ENCODE peak calls at places on chromosomes 16 and 17, in four cellular contexts. V, Z, X and K are unnamed samples.

GRCh38 chr16:10871157-10871991 is 5.6 kb upstream of the CIITA start:
- DNase-seq in V (no peak), Z (peak; percentile 86), X (peak; percentile 28), K (no peak)

GRCh38 chr16:30025574-30025973 is 2.6 kb downstream of the C16orf92 start:
- DNase-seq in V (no peak), Z (no peak), X (no peak), K (no peak)

GRCh38 chr17:28527859-28528258 is 21.7 kb downstream of the FOXN1 start:
- DNase-seq in V (no peak), Z (no peak), X (no peak), K (no peak)

GRCh38 chr17:47727704-47728036 is 5.4 kb upstream of the TBX21 start:
- DNase-seq in V (no peak), Z (no peak), X (no peak), K (no peak)

GRCh38 chr16:60582528-60582927 is 1453.7 kb downstream of the CDH8 start:
- DNase-seq in V (no peak), Z (no peak), X (no peak), K (no peak)

GRCh38 chr16:75486666-75487313 is 8.5 kb downstream of the CHST6 start:
- DNase-seq in V (no peak), Z (peak; percentile 45), X (no peak), K (no peak)

GRCh38 chr16:76035689-76036088 is 241.5 kb upstream of the CNTNAP4 start:
- DNase-seq in V (no peak), Z (no peak), X (no peak), K (no peak)

GRCh38 chr17:47239663-47240374 is 13.8 kb upstream of the ITGB3 start:
- DNase-seq in V (peak; percentile 72), Z (peak; percentile 40), X (no peak), K (no peak)

GRCh38 chr17:19453296-19453695 is 42.3 kb downstream of the RNF112 start:
- DNase-seq in V (no peak), Z (no peak), X (no peak), K (no peak)

GRCh38 chr17:3447625-3448024 is 14.0 kb upstream of the OR1E2 start:
- DNase-seq in V (peak; percentile 17), Z (no peak), X (peak; percentile 6), K (peak; percentile 32)

GRCh38 chr17:82896071-82897000 is 56.5 kb upstream of the ZNF750 start:
- DNase-seq in V (no peak), Z (no peak), X (no peak), K (no peak)

GRCh38 chr17:77022766-77023165 is 118.0 kb upstream of the SEC14L1 start:
- DNase-seq in V (no peak), Z (no peak), X (no peak), K (no peak)

GRCh38 chr17:51995797-51996403 is 162.6 kb downstream of the CA10 start:
- DNase-seq in V (no peak), Z (no peak), X (no peak), K (no peak)

GRCh38 chr16:1781758-1782407 is 488 bp downstream of the SPSB3 start:
- DNase-seq in V (no peak), Z (no peak), X (no peak), K (no peak)

GRCh38 chr17:82599674-82600661 is 48.3 kb downstream of the WDR45B start:
- DNase-seq in V (no peak), Z (no peak), X (no peak), K (no peak)

GRCh38 chr16:75053791-75054555 is 55.1 kb downstream of the ZNRF1 start:
- DNase-seq in V (no peak), Z (no peak), X (peak; percentile 94), K (no peak)

GRCh38 chr17:68580236-68580903 is 20.8 kb downstream of the FAM20A start:
- DNase-seq in V (no peak), Z (no peak), X (peak; percentile 88), K (no peak)

GRCh38 chr16:70679653-70680494 is 6.0 kb downstream of the MTSS2 start:
- DNase-seq in V (peak; percentile 78), Z (no peak), X (no peak), K (peak; percentile 39)

GRCh38 chr16:49625311-49626035 is 230.4 kb downstream of the ZNF423 start:
- DNase-seq in V (no peak), Z (no peak), X (no peak), K (no peak)

GRCh38 chr16:79169239-79169638 is 431.3 kb downstream of the MAF start:
- DNase-seq in V (no peak), Z (no peak), X (no peak), K (no peak)

GRCh38 chr17:53428913-53429312 is 393.8 kb upstream of the KIF2B start:
- DNase-seq in V (no peak), Z (no peak), X (no peak), K (no peak)

GRCh38 chr17:10018461-10018891 is 113.4 kb upstream of the RCVRN start:
- DNase-seq in V (no peak), Z (peak; percentile 56), X (no peak), K (no peak)

GRCh38 chr17:4507361-4508111 is 8.9 kb downstream of the SPNS2 start:
- DNase-seq in V (no peak), Z (no peak), X (no peak), K (no peak)

GRCh38 chr17:75105269-75106080 is 4.3 kb upstream of the ARMC7 start:
- DNase-seq in V (peak; percentile 69), Z (no peak), X (peak; percentile 55), K (peak; percentile 83)

GRCh38 chr16:48284772-48285409 is 37.6 kb upstream of the ABCC11 start:
- DNase-seq in V (no peak), Z (peak; percentile 25), X (no peak), K (no peak)

DNA sequence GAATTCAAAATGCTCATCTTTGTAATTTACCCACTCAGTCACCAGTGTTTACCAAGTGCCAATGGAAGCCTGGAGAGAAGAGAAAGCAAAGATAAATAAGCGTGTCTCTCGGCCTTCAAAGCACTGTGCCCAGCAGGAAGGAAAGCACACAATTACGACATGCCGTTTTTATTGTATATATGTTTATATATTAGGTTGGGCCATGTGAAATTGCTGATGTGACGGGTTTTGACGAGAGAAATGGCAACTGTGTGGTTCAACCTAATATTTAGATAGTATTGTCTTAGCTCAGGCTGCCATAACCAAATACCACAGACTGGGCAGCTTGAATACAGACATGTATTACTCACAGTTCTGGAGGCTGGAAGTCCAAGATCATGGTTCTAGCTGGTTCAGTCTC is 79.3 kb upstream of the HSBP1 start:
- DNase-seq in V (no peak), Z (no peak), X (no peak), K (no peak)
- TF ChIP-seq FOXM1 in V (no peak), Z (no peak), X (no peak), K (no peak)

GRCh38 chr16:397736-398332 is 835 bp downstream of the NME4 start:
- DNase-seq in V (peak; percentile 65), Z (no peak), X (peak; percentile 74), K (peak; percentile 49)
- TF ChIP-seq FOXK2 in V (no peak), Z (no peak), X (no peak), K (no peak)

GRCh38 chr17:11736613-11737289 is 138.5 kb downstream of the DNAH9 start:
- DNase-seq in V (peak; percentile 9), Z (no peak), X (no peak), K (no peak)
- TF ChIP-seq BHLHE40 in V (no peak), Z (no peak), X (no peak), K (no peak)

DNA sequence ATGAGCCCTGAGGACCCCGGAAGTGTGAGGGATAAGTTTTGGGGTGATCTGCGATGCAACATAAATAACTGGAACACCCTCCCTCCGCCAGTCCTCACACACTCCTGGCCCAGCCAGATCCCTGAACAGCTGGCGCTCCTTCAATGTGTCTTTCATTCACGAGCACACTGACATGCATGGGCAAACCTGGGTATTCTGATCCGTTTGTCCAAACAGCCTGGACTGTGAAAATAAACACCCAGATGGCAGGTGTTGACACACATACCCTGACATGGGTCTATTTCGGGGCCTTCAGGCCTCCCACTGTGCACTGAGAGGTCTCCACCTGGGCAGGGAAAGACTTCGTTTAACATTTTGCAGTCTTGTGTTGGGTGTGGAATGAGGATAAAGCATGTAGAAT is 3.0 kb upstream of the CPNE2 start:
- DNase-seq in V (no peak), Z (no peak), X (no peak), K (no peak)
- TF ChIP-seq FOXM1 in V (no peak), Z (no peak), X (no peak), K (no peak)

GRCh38 chr17:55168970-55169687 is 95.6 kb upstream of the HLF start:
- DNase-seq in V (no peak), Z (peak; percentile 51), X (no peak), K (no peak)
- TF ChIP-seq FOXK2 in V (no peak), Z (no peak), X (no peak), K (no peak)

DNA sequence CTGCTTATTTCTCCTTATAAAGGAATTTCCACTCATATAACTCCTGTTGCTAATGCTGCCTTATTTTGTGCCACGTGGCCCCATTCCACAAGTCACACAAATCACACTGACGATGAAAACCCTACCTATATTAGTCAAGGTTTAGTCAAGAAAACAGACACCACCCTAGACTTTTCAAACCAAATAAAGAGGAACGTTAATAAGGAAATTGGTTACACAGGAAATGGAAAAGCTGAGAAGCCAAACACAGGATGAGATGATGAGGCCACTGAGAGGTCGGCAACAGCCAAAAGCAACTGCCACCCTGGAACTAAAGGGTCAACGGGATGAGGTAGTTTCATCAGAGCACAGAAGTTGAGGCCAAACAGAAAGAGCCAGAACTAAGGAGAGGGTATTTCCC is 47.3 kb upstream of the ALOX12 start:
- DNase-seq in V (no peak), Z (no peak), X (no peak), K (no peak)
- TF ChIP-seq BHLHE40 in V (no peak), Z (no peak), X (no peak), K (no peak)

GRCh38 chr17:63842540-63843386 is at the start of gene SMARCD2:
- DNase-seq in V (peak; percentile 97), Z (peak; percentile 90), X (peak; percentile 99), K (peak; percentile 99)

GRCh38 chr17:63842173-63842539 is 329 bp downstream of the SMARCD2 start:
- DNase-seq in V (no peak), Z (no peak), X (no peak), K (no peak)

GRCh38 chr17:63843387-63844292 is 1.2 kb upstream of the SMARCD2 start:
- DNase-seq in V (no peak), Z (peak; percentile 53), X (no peak), K (no peak)

GRCh38 chr17:63840591-63841349 is 1.7 kb downstream of the SMARCD2 start:
- DNase-seq in V (no peak), Z (no peak), X (no peak), K (no peak)

GRCh38 chr17:63841350-63842172 is 924 bp downstream of the SMARCD2 start:
- DNase-seq in V (peak; percentile 29), Z (no peak), X (peak; percentile 36), K (no peak)
- TF ChIP-seq FOXM1 in V (no peak), Z (no peak), X (no peak), K (no peak)